ENCODE peak calls at places on chromosomes 13 and 19, in four cellular contexts. One of them, this sample, is unnamed. For H3K36me3, the result is how much of the 10 kb centered on the place peaks cover.

GRCh38 chr13:30731658-30732390 is 3.5 kb upstream of the ALOX5AP start:
- DNase-seq in heart right ventricle: no peak
- DNase-seq in tibial nerve: no peak
- DNase-seq in cardiac muscle cell: no peak
- DNase-seq in this sample: no peak

GRCh38 chr13:41502021-41502420 is 44.7 kb downstream of the RGCC start:
- DNase-seq in heart right ventricle: no peak
- DNase-seq in tibial nerve: no peak
- DNase-seq in cardiac muscle cell: no peak
- DNase-seq in this sample: no peak

GRCh38 chr13:40981361-40981760 is 37.8 kb downstream of the ELF1 start:
- DNase-seq in heart right ventricle: no peak
- DNase-seq in tibial nerve: no peak
- DNase-seq in cardiac muscle cell: peak
- DNase-seq in this sample: no peak

GRCh38 chr13:111429064-111429558 is 108.7 kb downstream of the TEX29 start:
- DNase-seq in heart right ventricle: peak
- DNase-seq in tibial nerve: peak
- DNase-seq in cardiac muscle cell: peak
- DNase-seq in this sample: peak

GRCh38 chr13:42486711-42487198 is 87.2 kb upstream of the TNFSF11 start:
- DNase-seq in heart right ventricle: no peak
- DNase-seq in tibial nerve: no peak
- DNase-seq in cardiac muscle cell: peak
- DNase-seq in this sample: no peak

GRCh38 chr13:99894105-99894504 is 77.5 kb downstream of the ZIC5 start:
- DNase-seq in heart right ventricle: no peak
- DNase-seq in tibial nerve: no peak
- DNase-seq in cardiac muscle cell: no peak
- DNase-seq in this sample: no peak

GRCh38 chr19:15576526-15577156 is 38.4 kb upstream of the CYP4F8 start:
- DNase-seq in heart right ventricle: no peak
- DNase-seq in tibial nerve: no peak
- DNase-seq in cardiac muscle cell: no peak
- DNase-seq in this sample: no peak

GRCh38 chr19:29785955-29786589 is 25.7 kb upstream of the CCNE1 start:
- DNase-seq in heart right ventricle: no peak
- DNase-seq in tibial nerve: no peak
- DNase-seq in cardiac muscle cell: no peak
- DNase-seq in this sample: no peak

GRCh38 chr19:46714523-46715106 is 2.3 kb downstream of the PRKD2 start:
- DNase-seq in heart right ventricle: no peak
- DNase-seq in tibial nerve: no peak
- DNase-seq in cardiac muscle cell: no peak
- DNase-seq in this sample: no peak

GRCh38 chr19:46155237-46155636 is 7.2 kb downstream of the IGFL2 start:
- DNase-seq in heart right ventricle: no peak
- DNase-seq in tibial nerve: no peak
- DNase-seq in cardiac muscle cell: no peak
- DNase-seq in this sample: no peak

GRCh38 chr19:6412111-6412999 is 12.3 kb downstream of the KHSRP start:
- DNase-seq in heart right ventricle: no peak
- DNase-seq in tibial nerve: no peak
- DNase-seq in cardiac muscle cell: peak
- DNase-seq in this sample: no peak

GRCh38 chr13:19767966-19768365 is 14.8 kb downstream of the PSPC1 start:
- DNase-seq in heart right ventricle: no peak
- DNase-seq in tibial nerve: no peak
- DNase-seq in cardiac muscle cell: no peak
- DNase-seq in this sample: no peak

GRCh38 chr19:34480971-34481821 is at the start of gene WTIP:
- DNase-seq in heart right ventricle: peak
- DNase-seq in tibial nerve: peak
- DNase-seq in cardiac muscle cell: peak
- DNase-seq in this sample: peak

GRCh38 chr13:57632276-57633140 is 964 bp downstream of the PCDH17 start:
- DNase-seq in heart right ventricle: peak
- DNase-seq in tibial nerve: no peak
- DNase-seq in cardiac muscle cell: peak
- DNase-seq in this sample: no peak

GRCh38 chr19:4606921-4607678 is 32.2 kb upstream of the TNFAIP8L1 start:
- DNase-seq in heart right ventricle: peak
- DNase-seq in tibial nerve: no peak
- DNase-seq in cardiac muscle cell: peak
- DNase-seq in this sample: peak

GRCh38 chr13:40672310-40673060 is 6.0 kb upstream of the FOXO1 start:
- DNase-seq in heart right ventricle: no peak
- DNase-seq in tibial nerve: no peak
- DNase-seq in cardiac muscle cell: peak
- DNase-seq in this sample: peak

GRCh38 chr19:16118489-16119033 is 6.9 kb downstream of the RAB8A start:
- DNase-seq in heart right ventricle: peak
- DNase-seq in tibial nerve: no peak
- DNase-seq in cardiac muscle cell: no peak
- DNase-seq in this sample: no peak

GRCh38 chr19:13164370-13165090 is 14.3 kb downstream of the IER2 start:
- DNase-seq in heart right ventricle: peak
- DNase-seq in tibial nerve: no peak
- DNase-seq in cardiac muscle cell: peak
- DNase-seq in this sample: peak

GRCh38 chr19:4815426-4816387 is 15.8 kb downstream of the TICAM1 start:
- DNase-seq in heart right ventricle: peak
- DNase-seq in tibial nerve: peak
- DNase-seq in cardiac muscle cell: peak
- DNase-seq in this sample: peak

GRCh38 chr13:105702441-105702840 is 833.0 kb downstream of the EFNB2 start:
- DNase-seq in heart right ventricle: no peak
- DNase-seq in tibial nerve: no peak
- DNase-seq in cardiac muscle cell: no peak
- DNase-seq in this sample: no peak

GRCh38 chr13:102847272-102848234 is 1.7 kb downstream of the ERCC5 start:
- DNase-seq in heart right ventricle: no peak
- DNase-seq in tibial nerve: no peak
- DNase-seq in cardiac muscle cell: peak
- DNase-seq in this sample: no peak

GRCh38 chr19:632228-633067 is 889 bp downstream of the POLRMT start:
- DNase-seq in heart right ventricle: no peak
- DNase-seq in tibial nerve: peak
- DNase-seq in cardiac muscle cell: peak
- DNase-seq in this sample: peak

GRCh38 chr13:79966502-79966901 is 374.4 kb downstream of the SPRY2 start:
- DNase-seq in heart right ventricle: no peak
- DNase-seq in tibial nerve: no peak
- DNase-seq in cardiac muscle cell: no peak
- DNase-seq in this sample: peak

GRCh38 chr13:42086582-42086981 is 38.1 kb downstream of the DGKH start:
- DNase-seq in heart right ventricle: no peak
- DNase-seq in tibial nerve: no peak
- DNase-seq in cardiac muscle cell: no peak
- DNase-seq in this sample: no peak

GRCh38 chr19:46944918-46945628 is 74.6 kb upstream of the NPAS1 start:
- DNase-seq in heart right ventricle: peak
- DNase-seq in tibial nerve: peak
- DNase-seq in cardiac muscle cell: peak
- DNase-seq in this sample: no peak

GRCh38 chr19:45768644-45769053 is 403 bp downstream of the SIX5 start:
- DNase-seq in heart right ventricle: no peak
- DNase-seq in tibial nerve: no peak
- DNase-seq in cardiac muscle cell: peak
- DNase-seq in this sample: no peak

GRCh38 chr19:44548736-44549135 is 19.3 kb upstream of the CEACAM20 start:
- DNase-seq in heart right ventricle: no peak
- DNase-seq in tibial nerve: no peak
- DNase-seq in cardiac muscle cell: peak
- DNase-seq in this sample: no peak

GRCh38 chr13:94710881-94711560 is 1.3 kb downstream of the SOX21 start:
- DNase-seq in heart right ventricle: no peak
- DNase-seq in tibial nerve: no peak
- DNase-seq in cardiac muscle cell: no peak
- DNase-seq in this sample: peak

GRCh38 chr13:41543664-41544300 is 86.4 kb downstream of the RGCC start:
- DNase-seq in heart right ventricle: no peak
- DNase-seq in tibial nerve: no peak
- DNase-seq in cardiac muscle cell: no peak
- DNase-seq in this sample: no peak

GRCh38 chr19:58477130-58477529 is 978 bp downstream of the ZNF446 start:
- DNase-seq in heart right ventricle: no peak
- DNase-seq in tibial nerve: no peak
- DNase-seq in cardiac muscle cell: no peak
- DNase-seq in this sample: no peak
- H3K4me3 ChIP-seq in heart right ventricle: peak
- H3K4me3 ChIP-seq in tibial nerve: no peak
- H3K4me3 ChIP-seq in cardiac muscle cell: peak
- H3K4me3 ChIP-seq in this sample: no peak

GRCh38 chr13:112791662-112792440 is 102.0 kb downstream of the ATP11A start:
- DNase-seq in heart right ventricle: no peak
- DNase-seq in tibial nerve: no peak
- DNase-seq in cardiac muscle cell: no peak
- DNase-seq in this sample: no peak

GRCh38 chr13:112796190-112796915 is 106.5 kb downstream of the ATP11A start:
- DNase-seq in heart right ventricle: no peak
- DNase-seq in tibial nerve: no peak
- DNase-seq in cardiac muscle cell: no peak
- DNase-seq in this sample: no peak

GRCh38 chr13:112792511-112792910 is 102.7 kb downstream of the ATP11A start:
- DNase-seq in heart right ventricle: no peak
- DNase-seq in tibial nerve: no peak
- DNase-seq in cardiac muscle cell: no peak
- DNase-seq in this sample: no peak

GRCh38 chr13:112793545-112794445 is 104.0 kb downstream of the ATP11A start:
- DNase-seq in heart right ventricle: no peak
- DNase-seq in tibial nerve: no peak
- DNase-seq in cardiac muscle cell: no peak
- DNase-seq in this sample: no peak

DNA sequence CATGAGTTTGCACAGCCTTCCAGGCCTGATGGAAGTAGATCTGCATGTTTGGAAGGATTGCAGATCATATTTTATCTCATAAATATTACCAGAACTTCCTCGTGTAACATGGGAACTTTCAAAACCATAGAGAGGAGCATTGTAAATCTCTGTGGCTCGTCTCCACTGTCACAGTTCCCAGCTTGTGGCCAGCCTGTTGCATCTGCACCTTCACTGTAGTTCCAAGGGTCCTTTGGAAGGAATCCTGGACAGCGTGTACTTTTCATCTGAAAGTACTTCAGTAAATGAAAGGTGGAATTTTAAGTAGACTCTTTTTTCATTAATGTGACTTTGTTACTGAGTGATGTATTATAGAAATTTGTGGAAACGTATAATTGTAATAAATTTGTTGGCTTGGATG is 105.4 kb downstream of the ATP11A start:
- DNase-seq in heart right ventricle: no peak
- DNase-seq in tibial nerve: no peak
- DNase-seq in cardiac muscle cell: no peak
- DNase-seq in this sample: no peak
- H3K36me3 ChIP-seq in heart right ventricle: under half
- H3K36me3 ChIP-seq in tibial nerve: under half
- H3K36me3 ChIP-seq in cardiac muscle cell: under half
- H3K36me3 ChIP-seq in this sample: under half

DNA sequence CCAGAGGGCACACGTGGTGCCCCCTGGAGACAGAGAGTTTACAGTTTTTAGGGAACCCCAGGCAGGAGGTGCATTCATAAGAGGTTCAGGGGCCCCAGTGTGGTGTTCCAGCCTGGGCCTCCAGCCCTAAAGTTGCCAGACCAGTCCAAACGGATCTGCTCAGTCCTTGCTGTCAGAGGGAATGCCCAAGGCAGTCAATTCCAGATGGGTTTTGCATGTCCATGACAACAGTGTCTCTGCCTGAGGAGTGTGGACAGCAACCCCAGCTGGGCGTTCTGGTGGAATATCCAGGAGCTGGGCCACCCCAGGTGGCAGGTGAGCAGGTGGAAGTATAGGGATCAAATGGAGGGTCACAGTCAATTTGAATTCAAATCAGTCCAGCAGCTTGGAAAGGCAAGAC is 25.3 kb downstream of the FBXO27 start:
- DNase-seq in heart right ventricle: no peak
- DNase-seq in tibial nerve: no peak
- DNase-seq in cardiac muscle cell: no peak
- DNase-seq in this sample: no peak
- H3K4me3 ChIP-seq in heart right ventricle: no peak
- H3K4me3 ChIP-seq in tibial nerve: no peak
- H3K4me3 ChIP-seq in cardiac muscle cell: no peak
- H3K4me3 ChIP-seq in this sample: no peak

GRCh38 chr19:11058246-11059030 is 30.8 kb upstream of the LDLR start:
- DNase-seq in heart right ventricle: no peak
- DNase-seq in tibial nerve: no peak
- DNase-seq in cardiac muscle cell: no peak
- DNase-seq in this sample: no peak
- H3K36me3 ChIP-seq in heart right ventricle: half or more
- H3K36me3 ChIP-seq in tibial nerve: half or more
- H3K36me3 ChIP-seq in cardiac muscle cell: under half
- H3K36me3 ChIP-seq in this sample: half or more

DNA sequence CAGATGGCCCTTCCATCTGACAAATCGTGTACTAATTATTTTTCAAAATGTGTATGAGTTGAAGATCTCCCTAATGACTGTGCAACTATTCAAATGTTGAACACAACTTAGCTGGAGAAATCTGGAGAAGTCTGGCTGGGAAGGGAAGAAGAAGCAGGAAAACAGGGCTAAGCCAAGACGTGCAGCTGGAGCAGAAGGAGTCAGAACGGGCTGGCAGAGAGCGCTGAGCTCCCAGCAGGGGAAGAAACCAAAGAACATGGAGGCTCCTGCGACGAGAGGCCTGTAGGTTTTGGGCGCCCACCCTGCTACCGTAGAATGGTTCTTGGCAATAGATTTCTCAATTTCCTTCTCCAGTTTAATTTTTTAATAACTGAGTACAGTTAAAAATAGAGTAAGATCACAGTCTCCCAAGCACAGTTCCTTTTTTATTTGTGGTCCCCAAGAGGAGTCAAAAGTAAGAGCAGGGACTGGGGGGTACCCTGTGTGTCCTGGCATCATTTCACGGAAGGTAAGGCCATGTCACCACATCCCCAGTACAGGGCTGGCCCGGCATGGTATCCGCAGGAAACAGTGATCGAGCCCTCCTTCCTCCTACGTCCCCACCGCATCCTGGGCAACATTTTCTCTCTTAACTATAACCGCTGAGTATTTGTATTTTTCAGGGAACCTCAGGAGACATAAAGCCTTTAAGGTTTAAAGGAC is 13.4 kb upstream of the LATS2 start:
- DNase-seq in heart right ventricle: peak
- DNase-seq in tibial nerve: peak
- DNase-seq in cardiac muscle cell: peak
- DNase-seq in this sample: no peak
- H3K4me3 ChIP-seq in heart right ventricle: peak
- H3K4me3 ChIP-seq in tibial nerve: no peak
- H3K4me3 ChIP-seq in cardiac muscle cell: no peak
- H3K4me3 ChIP-seq in this sample: peak

GRCh38 chr13:113195360-113195759 is 13.1 kb downstream of the PCID2 start:
- DNase-seq in heart right ventricle: no peak
- DNase-seq in tibial nerve: no peak
- DNase-seq in cardiac muscle cell: no peak
- DNase-seq in this sample: no peak
- H3K36me3 ChIP-seq in heart right ventricle: half or more
- H3K36me3 ChIP-seq in tibial nerve: half or more
- H3K36me3 ChIP-seq in cardiac muscle cell: half or more
- H3K36me3 ChIP-seq in this sample: half or more

GRCh38 chr13:113028336-113029060 is 59.5 kb downstream of the MCF2L start:
- DNase-seq in heart right ventricle: no peak
- DNase-seq in tibial nerve: no peak
- DNase-seq in cardiac muscle cell: no peak
- DNase-seq in this sample: no peak
- H3K4me3 ChIP-seq in heart right ventricle: no peak
- H3K4me3 ChIP-seq in tibial nerve: no peak
- H3K4me3 ChIP-seq in cardiac muscle cell: no peak
- H3K4me3 ChIP-seq in this sample: no peak

This sample was measured in HAP-1.